ENCODE peak calls at places on chromosome 22, in seven cellular contexts. One of them, this sample, is unnamed.

GRCh38 chr22:35418088-35418487 is 18.1 kb downstream of the MCM5 start:
- DNase-seq in lung microvascular endothelial cell: no peak
- DNase-seq in NCI-H187 treated with DMSO at 0.1 percent for 48 hours: no peak
- DNase-seq in NAMALWA: no peak
- DNase-seq in left ventricle myocardium inferior: no peak
- DNase-seq in GM19239: no peak
- DNase-seq in activated gamma-delta T cell treated with anti-CD3 and anti-CD28 coated beads, Interleukin-2, amount 50 U/mL, for 16 hours: no peak
- DNase-seq in this sample: no peak

GRCh38 chr22:50625131-50625567 is 2.8 kb downstream of the ARSA start:
- DNase-seq in GM19239: no peak
- DNase-seq in activated gamma-delta T cell treated with anti-CD3 and anti-CD28 coated beads, Interleukin-2, amount 50 U/mL, for 16 hours: no peak
- DNase-seq in lung microvascular endothelial cell: no peak
- DNase-seq in NAMALWA: no peak
- DNase-seq in NCI-H187 treated with DMSO at 0.1 percent for 48 hours: no peak
- DNase-seq in left ventricle myocardium inferior: no peak
- DNase-seq in this sample: no peak

GRCh38 chr22:50684501-50684900 is 11.9 kb downstream of the SHANK3 start:
- DNase-seq in left ventricle myocardium inferior: no peak
- DNase-seq in NAMALWA: no peak
- DNase-seq in activated gamma-delta T cell treated with anti-CD3 and anti-CD28 coated beads, Interleukin-2, amount 50 U/mL, for 16 hours: no peak
- DNase-seq in lung microvascular endothelial cell: no peak
- DNase-seq in GM19239: no peak
- DNase-seq in NCI-H187 treated with DMSO at 0.1 percent for 48 hours: no peak
- DNase-seq in this sample: no peak

GRCh38 chr22:35621446-35621845 is 4.3 kb upstream of the MB start:
- DNase-seq in activated gamma-delta T cell treated with anti-CD3 and anti-CD28 coated beads, Interleukin-2, amount 50 U/mL, for 16 hours: no peak
- DNase-seq in lung microvascular endothelial cell: no peak
- DNase-seq in NAMALWA: no peak
- DNase-seq in GM19239: no peak
- DNase-seq in NCI-H187 treated with DMSO at 0.1 percent for 48 hours: no peak
- DNase-seq in left ventricle myocardium inferior: no peak
- DNase-seq in this sample: no peak

GRCh38 chr22:39954584-39955055 is 5.6 kb upstream of the TMA7B start:
- DNase-seq in activated gamma-delta T cell treated with anti-CD3 and anti-CD28 coated beads, Interleukin-2, amount 50 U/mL, for 16 hours: no peak
- DNase-seq in lung microvascular endothelial cell: peak; percentile 73
- DNase-seq in NCI-H187 treated with DMSO at 0.1 percent for 48 hours: no peak
- DNase-seq in left ventricle myocardium inferior: no peak
- DNase-seq in GM19239: no peak
- DNase-seq in NAMALWA: no peak
- DNase-seq in this sample: no peak

GRCh38 chr22:46066691-46067090 is 83.6 kb upstream of the PPARA start:
- DNase-seq in left ventricle myocardium inferior: peak; percentile 11
- DNase-seq in GM19239: no peak
- DNase-seq in lung microvascular endothelial cell: peak; percentile 76
- DNase-seq in NAMALWA: no peak
- DNase-seq in NCI-H187 treated with DMSO at 0.1 percent for 48 hours: no peak
- DNase-seq in activated gamma-delta T cell treated with anti-CD3 and anti-CD28 coated beads, Interleukin-2, amount 50 U/mL, for 16 hours: no peak
- DNase-seq in this sample: no peak

GRCh38 chr22:29167032-29167911 is 38.4 kb upstream of the EMID1 start:
- DNase-seq in activated gamma-delta T cell treated with anti-CD3 and anti-CD28 coated beads, Interleukin-2, amount 50 U/mL, for 16 hours: peak; percentile 5
- DNase-seq in NAMALWA: peak; percentile 94
- DNase-seq in NCI-H187 treated with DMSO at 0.1 percent for 48 hours: no peak
- DNase-seq in GM19239: peak; percentile 81
- DNase-seq in lung microvascular endothelial cell: no peak
- DNase-seq in left ventricle myocardium inferior: no peak
- DNase-seq in this sample: no peak

GRCh38 chr22:30830907-30831306 is 136.2 kb downstream of the OSBP2 start:
- DNase-seq in lung microvascular endothelial cell: peak; percentile 81
- DNase-seq in NCI-H187 treated with DMSO at 0.1 percent for 48 hours: no peak
- DNase-seq in GM19239: no peak
- DNase-seq in activated gamma-delta T cell treated with anti-CD3 and anti-CD28 coated beads, Interleukin-2, amount 50 U/mL, for 16 hours: no peak
- DNase-seq in NAMALWA: no peak
- DNase-seq in left ventricle myocardium inferior: no peak
- DNase-seq in this sample: no peak

GRCh38 chr22:33932997-33933396 is 12.7 kb upstream of the LARGE1 start:
- DNase-seq in activated gamma-delta T cell treated with anti-CD3 and anti-CD28 coated beads, Interleukin-2, amount 50 U/mL, for 16 hours: no peak
- DNase-seq in NCI-H187 treated with DMSO at 0.1 percent for 48 hours: no peak
- DNase-seq in NAMALWA: no peak
- DNase-seq in GM19239: no peak
- DNase-seq in left ventricle myocardium inferior: no peak
- DNase-seq in lung microvascular endothelial cell: no peak
- DNase-seq in this sample: no peak

GRCh38 chr22:44538071-44538470 is 40.0 kb upstream of the RTL6 start:
- DNase-seq in left ventricle myocardium inferior: no peak
- DNase-seq in NCI-H187 treated with DMSO at 0.1 percent for 48 hours: no peak
- DNase-seq in activated gamma-delta T cell treated with anti-CD3 and anti-CD28 coated beads, Interleukin-2, amount 50 U/mL, for 16 hours: no peak
- DNase-seq in lung microvascular endothelial cell: no peak
- DNase-seq in NAMALWA: no peak
- DNase-seq in GM19239: no peak
- DNase-seq in this sample: peak; percentile 16

GRCh38 chr22:36461665-36462474 is 19.6 kb downstream of the TXN2 start:
- DNase-seq in lung microvascular endothelial cell: no peak
- DNase-seq in activated gamma-delta T cell treated with anti-CD3 and anti-CD28 coated beads, Interleukin-2, amount 50 U/mL, for 16 hours: no peak
- DNase-seq in NCI-H187 treated with DMSO at 0.1 percent for 48 hours: peak; percentile 56
- DNase-seq in NAMALWA: no peak
- DNase-seq in GM19239: no peak
- DNase-seq in left ventricle myocardium inferior: peak; percentile 38
- DNase-seq in this sample: no peak

GRCh38 chr22:48300877-48301276 is 1526.8 kb downstream of the BRD1 start:
- DNase-seq in left ventricle myocardium inferior: no peak
- DNase-seq in NAMALWA: no peak
- DNase-seq in activated gamma-delta T cell treated with anti-CD3 and anti-CD28 coated beads, Interleukin-2, amount 50 U/mL, for 16 hours: no peak
- DNase-seq in GM19239: no peak
- DNase-seq in lung microvascular endothelial cell: no peak
- DNase-seq in NCI-H187 treated with DMSO at 0.1 percent for 48 hours: no peak
- DNase-seq in this sample: no peak

GRCh38 chr22:38751422-38752346 is 4.1 kb downstream of the SUN2 start:
- DNase-seq in left ventricle myocardium inferior: peak; percentile 41
- DNase-seq in activated gamma-delta T cell treated with anti-CD3 and anti-CD28 coated beads, Interleukin-2, amount 50 U/mL, for 16 hours: peak; percentile 70
- DNase-seq in GM19239: peak; percentile 93
- DNase-seq in NAMALWA: peak; percentile 79
- DNase-seq in NCI-H187 treated with DMSO at 0.1 percent for 48 hours: no peak
- DNase-seq in lung microvascular endothelial cell: peak; percentile 53
- DNase-seq in this sample: no peak

GRCh38 chr22:39351689-39352214 is 2.0 kb downstream of the SYNGR1 start:
- DNase-seq in GM19239: no peak
- DNase-seq in NCI-H187 treated with DMSO at 0.1 percent for 48 hours: no peak
- DNase-seq in lung microvascular endothelial cell: no peak
- DNase-seq in NAMALWA: peak; percentile 53
- DNase-seq in left ventricle myocardium inferior: no peak
- DNase-seq in activated gamma-delta T cell treated with anti-CD3 and anti-CD28 coated beads, Interleukin-2, amount 50 U/mL, for 16 hours: no peak
- DNase-seq in this sample: no peak

GRCh38 chr22:29814003-29814402 is 24.1 kb downstream of the ASCC2 start:
- DNase-seq in NCI-H187 treated with DMSO at 0.1 percent for 48 hours: no peak
- DNase-seq in left ventricle myocardium inferior: no peak
- DNase-seq in NAMALWA: no peak
- DNase-seq in GM19239: no peak
- DNase-seq in lung microvascular endothelial cell: no peak
- DNase-seq in activated gamma-delta T cell treated with anti-CD3 and anti-CD28 coated beads, Interleukin-2, amount 50 U/mL, for 16 hours: no peak
- DNase-seq in this sample: no peak

GRCh38 chr22:26436903-26437515 is 7.9 kb downstream of the ASPHD2 start:
- DNase-seq in activated gamma-delta T cell treated with anti-CD3 and anti-CD28 coated beads, Interleukin-2, amount 50 U/mL, for 16 hours: no peak
- DNase-seq in NCI-H187 treated with DMSO at 0.1 percent for 48 hours: no peak
- DNase-seq in left ventricle myocardium inferior: no peak
- DNase-seq in GM19239: no peak
- DNase-seq in NAMALWA: no peak
- DNase-seq in lung microvascular endothelial cell: no peak
- DNase-seq in this sample: no peak

GRCh38 chr22:42160830-42161696 is 30.5 kb upstream of the CYP2D6 start:
- DNase-seq in NCI-H187 treated with DMSO at 0.1 percent for 48 hours: no peak
- DNase-seq in GM19239: no peak
- DNase-seq in activated gamma-delta T cell treated with anti-CD3 and anti-CD28 coated beads, Interleukin-2, amount 50 U/mL, for 16 hours: no peak
- DNase-seq in lung microvascular endothelial cell: no peak
- DNase-seq in NAMALWA: no peak
- DNase-seq in left ventricle myocardium inferior: no peak
- DNase-seq in this sample: no peak

GRCh38 chr22:45904236-45904635 is 72.7 kb downstream of the WNT7B start:
- DNase-seq in activated gamma-delta T cell treated with anti-CD3 and anti-CD28 coated beads, Interleukin-2, amount 50 U/mL, for 16 hours: no peak
- DNase-seq in NAMALWA: no peak
- DNase-seq in GM19239: no peak
- DNase-seq in lung microvascular endothelial cell: no peak
- DNase-seq in NCI-H187 treated with DMSO at 0.1 percent for 48 hours: no peak
- DNase-seq in left ventricle myocardium inferior: no peak
- DNase-seq in this sample: no peak

GRCh38 chr22:27133951-27134664 is 476.7 kb downstream of the MIAT start:
- DNase-seq in left ventricle myocardium inferior: no peak
- DNase-seq in activated gamma-delta T cell treated with anti-CD3 and anti-CD28 coated beads, Interleukin-2, amount 50 U/mL, for 16 hours: no peak
- DNase-seq in NAMALWA: no peak
- DNase-seq in lung microvascular endothelial cell: no peak
- DNase-seq in GM19239: no peak
- DNase-seq in NCI-H187 treated with DMSO at 0.1 percent for 48 hours: no peak
- DNase-seq in this sample: no peak

GRCh38 chr22:33166206-33166605 is 108.0 kb upstream of the SYN3 start:
- DNase-seq in NCI-H187 treated with DMSO at 0.1 percent for 48 hours: no peak
- DNase-seq in activated gamma-delta T cell treated with anti-CD3 and anti-CD28 coated beads, Interleukin-2, amount 50 U/mL, for 16 hours: no peak
- DNase-seq in NAMALWA: no peak
- DNase-seq in GM19239: no peak
- DNase-seq in left ventricle myocardium inferior: no peak
- DNase-seq in lung microvascular endothelial cell: no peak
- DNase-seq in this sample: no peak

GRCh38 chr22:22681221-22681739 is 36.9 kb downstream of the GGTLC2 start:
- DNase-seq in NAMALWA: no peak
- DNase-seq in left ventricle myocardium inferior: no peak
- DNase-seq in NCI-H187 treated with DMSO at 0.1 percent for 48 hours: no peak
- DNase-seq in lung microvascular endothelial cell: no peak
- DNase-seq in activated gamma-delta T cell treated with anti-CD3 and anti-CD28 coated beads, Interleukin-2, amount 50 U/mL, for 16 hours: no peak
- DNase-seq in GM19239: no peak
- DNase-seq in this sample: no peak

GRCh38 chr22:36765943-36766450 is 9.9 kb downstream of the IFT27 start:
- DNase-seq in activated gamma-delta T cell treated with anti-CD3 and anti-CD28 coated beads, Interleukin-2, amount 50 U/mL, for 16 hours: no peak
- DNase-seq in GM19239: no peak
- DNase-seq in left ventricle myocardium inferior: no peak
- DNase-seq in NCI-H187 treated with DMSO at 0.1 percent for 48 hours: no peak
- DNase-seq in NAMALWA: no peak
- DNase-seq in lung microvascular endothelial cell: no peak
- DNase-seq in this sample: no peak

GRCh38 chr22:25357606-25358420 is 138.4 kb downstream of the CRYBB2 start:
- DNase-seq in GM19239: no peak
- DNase-seq in activated gamma-delta T cell treated with anti-CD3 and anti-CD28 coated beads, Interleukin-2, amount 50 U/mL, for 16 hours: no peak
- DNase-seq in left ventricle myocardium inferior: no peak
- DNase-seq in NCI-H187 treated with DMSO at 0.1 percent for 48 hours: no peak
- DNase-seq in NAMALWA: no peak
- DNase-seq in lung microvascular endothelial cell: no peak
- DNase-seq in this sample: no peak

GRCh38 chr22:35598396-35598710 is 18.8 kb downstream of the MB start:
- DNase-seq in lung microvascular endothelial cell: no peak
- DNase-seq in left ventricle myocardium inferior: no peak
- DNase-seq in NCI-H187 treated with DMSO at 0.1 percent for 48 hours: no peak
- DNase-seq in GM19239: no peak
- DNase-seq in activated gamma-delta T cell treated with anti-CD3 and anti-CD28 coated beads, Interleukin-2, amount 50 U/mL, for 16 hours: no peak
- DNase-seq in NAMALWA: no peak
- DNase-seq in this sample: no peak

GRCh38 chr22:22318723-22319465 is 74.3 kb downstream of the VPREB1 start:
- DNase-seq in NAMALWA: peak; percentile 13
- DNase-seq in GM19239: no peak
- DNase-seq in left ventricle myocardium inferior: no peak
- DNase-seq in activated gamma-delta T cell treated with anti-CD3 and anti-CD28 coated beads, Interleukin-2, amount 50 U/mL, for 16 hours: no peak
- DNase-seq in lung microvascular endothelial cell: no peak
- DNase-seq in NCI-H187 treated with DMSO at 0.1 percent for 48 hours: no peak
- DNase-seq in this sample: no peak

GRCh38 chr22:49535126-49535525 is 292.5 kb downstream of the BRD1 start:
- DNase-seq in NAMALWA: no peak
- DNase-seq in NCI-H187 treated with DMSO at 0.1 percent for 48 hours: no peak
- DNase-seq in lung microvascular endothelial cell: no peak
- DNase-seq in left ventricle myocardium inferior: no peak
- DNase-seq in GM19239: no peak
- DNase-seq in activated gamma-delta T cell treated with anti-CD3 and anti-CD28 coated beads, Interleukin-2, amount 50 U/mL, for 16 hours: no peak
- DNase-seq in this sample: no peak

GRCh38 chr22:44057411-44057987 is 33.4 kb downstream of the PARVB start:
- DNase-seq in lung microvascular endothelial cell: no peak
- DNase-seq in left ventricle myocardium inferior: peak; percentile 85
- DNase-seq in activated gamma-delta T cell treated with anti-CD3 and anti-CD28 coated beads, Interleukin-2, amount 50 U/mL, for 16 hours: no peak
- DNase-seq in NCI-H187 treated with DMSO at 0.1 percent for 48 hours: no peak
- DNase-seq in NAMALWA: no peak
- DNase-seq in GM19239: no peak
- DNase-seq in this sample: no peak

GRCh38 chr22:19514831-19515565 is 9.2 kb downstream of the CLDN5 start:
- DNase-seq in NCI-H187 treated with DMSO at 0.1 percent for 48 hours: peak; percentile 24
- DNase-seq in lung microvascular endothelial cell: peak; percentile 22
- DNase-seq in NAMALWA: no peak
- DNase-seq in left ventricle myocardium inferior: no peak
- DNase-seq in activated gamma-delta T cell treated with anti-CD3 and anti-CD28 coated beads, Interleukin-2, amount 50 U/mL, for 16 hours: no peak
- DNase-seq in GM19239: no peak
- DNase-seq in this sample: no peak

GRCh38 chr22:40176921-40177737 is 596 bp upstream of the TNRC6B start:
- DNase-seq in NAMALWA: peak; percentile 63
- DNase-seq in activated gamma-delta T cell treated with anti-CD3 and anti-CD28 coated beads, Interleukin-2, amount 50 U/mL, for 16 hours: peak; percentile 65
- DNase-seq in GM19239: no peak
- DNase-seq in lung microvascular endothelial cell: peak; percentile 55
- DNase-seq in NCI-H187 treated with DMSO at 0.1 percent for 48 hours: no peak
- DNase-seq in left ventricle myocardium inferior: peak; percentile 18
- DNase-seq in this sample: no peak

GRCh38 chr22:42613869-42614268 is 814 bp downstream of the POLDIP3 start:
- DNase-seq in left ventricle myocardium inferior: no peak
- DNase-seq in activated gamma-delta T cell treated with anti-CD3 and anti-CD28 coated beads, Interleukin-2, amount 50 U/mL, for 16 hours: no peak
- DNase-seq in NAMALWA: no peak
- DNase-seq in lung microvascular endothelial cell: no peak
- DNase-seq in NCI-H187 treated with DMSO at 0.1 percent for 48 hours: no peak
- DNase-seq in GM19239: no peak
- DNase-seq in this sample: no peak

GRCh38 chr22:43624144-43624998 is 187.7 kb downstream of the EFCAB6 start:
- DNase-seq in NAMALWA: no peak
- DNase-seq in NCI-H187 treated with DMSO at 0.1 percent for 48 hours: no peak
- DNase-seq in activated gamma-delta T cell treated with anti-CD3 and anti-CD28 coated beads, Interleukin-2, amount 50 U/mL, for 16 hours: no peak
- DNase-seq in lung microvascular endothelial cell: no peak
- DNase-seq in left ventricle myocardium inferior: no peak
- DNase-seq in GM19239: no peak
- DNase-seq in this sample: no peak

This sample was measured in NCI-H526 treated with DMSO at 0.1 percent for 48 hours.